ENCODE peak calls at places on chromosomes 13 and 19, in five cellular contexts. D, P, W, K and O are unnamed samples.
A peak's percentile ranks its signal among the peaks of the same experiment; 100 is the strongest.

GRCh38 chr13:71591380-71591779 is 275.6 kb downstream of the DACH1 start:
- DNase-seq in D (no peak), P (no peak), W (no peak), K (no peak), O (no peak)

GRCh38 chr13:113591750-113592149 is 7.2 kb downstream of the TFDP1 start:
- DNase-seq in D (no peak), P (no peak), W (no peak), K (peak; percentile 9), O (no peak)

GRCh38 chr19:3056454-3057016 is 5.8 kb downstream of the TLE5 start:
- DNase-seq in D (no peak), P (no peak), W (no peak), K (peak; percentile 61), O (no peak)

GRCh38 chr19:19558636-19559035 is 20.6 kb downstream of the CILP2 start:
- DNase-seq in D (no peak), P (no peak), W (no peak), K (no peak), O (no peak)

GRCh38 chr13:71703145-71703544 is 163.9 kb downstream of the DACH1 start:
- DNase-seq in D (no peak), P (no peak), W (no peak), K (no peak), O (no peak)

GRCh38 chr13:110562696-110563462 is 1.4 kb upstream of the RAB20 start:
- DNase-seq in D (no peak), P (no peak), W (peak; percentile 78), K (no peak), O (no peak)

GRCh38 chr19:55085923-55086715 is 10.4 kb downstream of the EPS8L1 start:
- DNase-seq in D (no peak), P (no peak), W (peak; percentile 14), K (peak; percentile 37), O (no peak)

GRCh38 chr13:70249332-70250064 is 141.2 kb upstream of the KLHL1 start:
- DNase-seq in D (no peak), P (no peak), W (no peak), K (no peak), O (no peak)

GRCh38 chr19:10562609-10563008 is 3.2 kb downstream of the KRI1 start:
- DNase-seq in D (no peak), P (no peak), W (no peak), K (no peak), O (no peak)

GRCh38 chr13:77325371-77325941 is 1.4 kb downstream of the MYCBP2 start:
- DNase-seq in D (no peak), P (no peak), W (no peak), K (no peak), O (no peak)

GRCh38 chr13:108483981-108484380 is 145.4 kb upstream of the MYO16 start:
- DNase-seq in D (no peak), P (no peak), W (no peak), K (no peak), O (no peak)

GRCh38 chr19:2270157-2270571 is 11.8 kb downstream of the PEAK3 start:
- DNase-seq in D (no peak), P (peak; percentile 51), W (peak; percentile 82), K (peak; percentile 74), O (no peak)

GRCh38 chr13:113813749-113814434 is 50.0 kb downstream of the GAS6 start:
- DNase-seq in D (no peak), P (peak; percentile 51), W (no peak), K (peak; percentile 55), O (no peak)

GRCh38 chr19:17097593-17098126 is 22.1 kb downstream of the MYO9B start:
- DNase-seq in D (no peak), P (no peak), W (peak; percentile 76), K (no peak), O (no peak)

GRCh38 chr13:100378533-100378932 is 210.1 kb downstream of the GGACT start:
- DNase-seq in D (no peak), P (no peak), W (no peak), K (no peak), O (no peak)

GRCh38 chr13:97335488-97336134 is 98.4 kb upstream of the RAP2A start:
- DNase-seq in D (no peak), P (no peak), W (no peak), K (no peak), O (no peak)

GRCh38 chr19:44548736-44549135 is 19.3 kb upstream of the CEACAM20 start:
- DNase-seq in D (no peak), P (no peak), W (no peak), K (no peak), O (no peak)

GRCh38 chr13:50805805-50806204 is 37.7 kb downstream of the DLEU7 start:
- DNase-seq in D (no peak), P (no peak), W (no peak), K (no peak), O (no peak)

GRCh38 chr13:49053899-49054298 is 78.2 kb downstream of the FNDC3A start:
- DNase-seq in D (no peak), P (no peak), W (no peak), K (no peak), O (no peak)

GRCh38 chr19:10389863-10390262 is 9.5 kb upstream of the TYK2 start:
- DNase-seq in D (no peak), P (no peak), W (no peak), K (no peak), O (no peak)

GRCh38 chr19:1862068-1862423 is 1.3 kb downstream of the KLF16 start:
- DNase-seq in D (no peak), P (no peak), W (no peak), K (no peak), O (no peak)

GRCh38 chr13:62598708-62599107 is 1183.1 kb upstream of the PCDH20 start:
- DNase-seq in D (no peak), P (no peak), W (no peak), K (no peak), O (no peak)

GRCh38 chr13:29582171-29582570 is 13.3 kb downstream of the SLC7A1 start:
- DNase-seq in D (no peak), P (no peak), W (peak; percentile 18), K (no peak), O (no peak)

GRCh38 chr19:33514885-33515485 is 6.6 kb downstream of the PEPD start:
- DNase-seq in D (no peak), P (no peak), W (peak; percentile 25), K (no peak), O (no peak)

GRCh38 chr19:38970664-38971532 is 4.6 kb downstream of the FBXO17 start:
- DNase-seq in D (no peak), P (no peak), W (no peak), K (no peak), O (no peak)

GRCh38 chr19:2271516-2272103 is 10.4 kb downstream of the PEAK3 start:
- DNase-seq in D (no peak), P (peak; percentile 40), W (peak; percentile 80), K (peak; percentile 57), O (no peak)

GRCh38 chr19:37991841-37992248 is 84.8 kb downstream of the SIPA1L3 start:
- DNase-seq in D (no peak), P (no peak), W (no peak), K (no peak), O (no peak)

GRCh38 chr13:81874681-81875661 is 1534.0 kb upstream of the SPRY2 start:
- DNase-seq in D (no peak), P (no peak), W (no peak), K (no peak), O (no peak)

GRCh38 chr19:11581740-11582139 is 4.3 kb upstream of the ACP5 start:
- DNase-seq in D (no peak), P (no peak), W (no peak), K (no peak), O (no peak)

GRCh38 chr19:10431943-10432735 is 11.8 kb downstream of the PDE4A start:
- DNase-seq in D (no peak), P (no peak), W (peak; percentile 65), K (no peak), O (no peak)

GRCh38 chr13:94009696-94010095 is 469.8 kb downstream of the DCT start:
- DNase-seq in D (no peak), P (no peak), W (no peak), K (no peak), O (no peak)

GRCh38 chr19:41299755-41300089 is 10.2 kb upstream of the CCDC97 start:
- DNase-seq in D (peak; percentile 41), P (peak; percentile 51), W (peak; percentile 52), K (no peak), O (no peak)

GRCh38 chr19:57664269-57665127 is 4.2 kb upstream of the ZSCAN4 start:
- DNase-seq in D (no peak), P (peak; percentile 24), W (peak; percentile 70), K (peak; percentile 65), O (no peak)

GRCh38 chr13:24208314-24208713 is 47.8 kb downstream of the SPATA13 start:
- DNase-seq in D (no peak), P (no peak), W (peak; percentile 84), K (no peak), O (no peak)

GRCh38 chr19:12932392-12933286 is 872 bp downstream of the FARSA start:
- DNase-seq in D (no peak), P (no peak), W (no peak), K (no peak), O (no peak)

GRCh38 chr19:12930002-12930645 is 3.4 kb downstream of the FARSA start:
- DNase-seq in D (no peak), P (no peak), W (no peak), K (no peak), O (no peak)

GRCh38 chr19:12935071-12935470 is 1.6 kb upstream of the FARSA start:
- DNase-seq in D (no peak), P (no peak), W (no peak), K (no peak), O (no peak)

GRCh38 chr19:12936582-12936981 is 1.8 kb upstream of the CALR start:
- DNase-seq in D (no peak), P (no peak), W (no peak), K (no peak), O (no peak)

GRCh38 chr19:12933287-12934072 is at the start of gene FARSA:
- DNase-seq in D (peak; percentile 89), P (peak; percentile 91), W (peak; percentile 94), K (peak; percentile 88), O (peak; percentile 97)
- TF ChIP-seq POLR2A in D (peak; percentile 16), P (no peak), W (no peak), K (peak; percentile 43), O (peak; percentile 21)

GRCh38 chr19:29517946-29518345 is 7.8 kb upstream of the VSTM2B start:
- DNase-seq in D (no peak), P (no peak), W (no peak), K (no peak), O (no peak)

GRCh38 chr19:29519146-29519545 is 6.6 kb upstream of the VSTM2B start:
- DNase-seq in D (no peak), P (no peak), W (no peak), K (no peak), O (no peak)

GRCh38 chr19:29519931-29520330 is 5.9 kb upstream of the VSTM2B start:
- DNase-seq in D (no peak), P (no peak), W (no peak), K (no peak), O (no peak)

GRCh38 chr19:29521291-29522075 is 4.3 kb upstream of the VSTM2B start:
- DNase-seq in D (no peak), P (no peak), W (no peak), K (no peak), O (no peak)

GRCh38 chr19:29520390-29520789 is 5.4 kb upstream of the VSTM2B start:
- DNase-seq in D (no peak), P (no peak), W (no peak), K (no peak), O (no peak)
- H3K27me3 ChIP-seq in D (peaks cover 31% of the 10 kb centered on the region), P (no peaks in the 10 kb centered on the region), W (peaks cover 28% of the 10 kb centered on the region), K (no peaks in the 10 kb centered on the region), O (peaks cover 85% of the 10 kb centered on the region)

GRCh38 chr13:40233731-40234195 is 432.7 kb downstream of the FOXO1 start:
- DNase-seq in D (no peak), P (peak; percentile 78), W (peak; percentile 35), K (no peak), O (no peak)
- H3K4me1 ChIP-seq in D (peaks cover 51% of the 10 kb centered on the region), P (peaks cover 4% of the 10 kb centered on the region), W (peaks cover 22% of the 10 kb centered on the region), K (peaks cover 2% of the 10 kb centered on the region), O (peaks cover 51% of the 10 kb centered on the region)

GRCh38 chr19:6806488-6806887 is 34.0 kb downstream of the VAV1 start:
- DNase-seq in D (no peak), P (no peak), W (no peak), K (no peak), O (no peak)
- TF ChIP-seq POLR2A in D (no peak), P (no peak), W (no peak), K (no peak), O (no peak)